ENCODE peak calls at places on chromosomes 4 and X, in seven cellular contexts. G, F, S, D, O, N and A are unnamed samples.

GRCh38 chr4:110120506-110120905 is 77.9 kb downstream of the ELOVL6 start:
- DNase-seq in D (no peak), F (no peak), O (no peak), N (no peak), S (no peak), G (no peak), A (no peak)

GRCh38 chrX:148947399-148948025 is 447.1 kb downstream of the AFF2 start:
- DNase-seq in F (no peak), O (no peak), S (no peak), D (no peak), N (no peak), G (no peak), A (no peak)

GRCh38 chr4:134308910-134309309 is 107.3 kb upstream of the PABPC4L start:
- DNase-seq in D (no peak), G (no peak), S (no peak), F (no peak), O (no peak), N (no peak), A (no peak)

GRCh38 chrX:132488092-132488749 is 617 bp downstream of the MBNL3 start:
- DNase-seq in D (peak; percentile 10), F (no peak), N (no peak), G (peak; percentile 18), S (no peak), O (peak; percentile 33), A (no peak)

GRCh38 chr4:98524271-98524670 is 134.1 kb downstream of the TSPAN5 start:
- DNase-seq in O (no peak), D (no peak), G (no peak), S (no peak), N (no peak), F (no peak), A (no peak)

GRCh38 chr4:103118171-103118570 is 18.5 kb upstream of the BDH2 start:
- DNase-seq in N (no peak), G (no peak), D (peak; percentile 46), S (no peak), F (no peak), O (no peak), A (no peak)

GRCh38 chr4:140188975-140189374 is 35.0 kb upstream of the MAML3 start:
- DNase-seq in O (no peak), D (peak; percentile 64), S (no peak), G (no peak), F (no peak), N (no peak), A (no peak)

GRCh38 chr4:85932371-85933305 is 427.2 kb downstream of the MAPK10 start:
- DNase-seq in O (no peak), D (no peak), F (no peak), S (no peak), N (no peak), G (no peak), A (no peak)

GRCh38 chrX:97563531-97564133 is 679.9 kb downstream of the RPA4 start:
- DNase-seq in N (peak; percentile 0), D (peak; percentile 71), G (peak; percentile 11), F (no peak), O (peak; percentile 41), S (peak; percentile 3), A (no peak)

GRCh38 chr4:28948501-28948900 is 1771.7 kb upstream of the PCDH7 start:
- DNase-seq in G (no peak), S (no peak), F (no peak), O (no peak), N (no peak), D (peak; percentile 49), A (no peak)

GRCh38 chrX:39907964-39908616 is 189.7 kb downstream of the BCOR start:
- DNase-seq in O (peak; percentile 32), S (peak; percentile 80), G (no peak), D (peak; percentile 95), N (no peak), F (peak; percentile 54), A (peak; percentile 87)

GRCh38 chrX:112766774-112767173 is 73.9 kb downstream of the AMOT start:
- DNase-seq in N (no peak), O (no peak), G (no peak), F (no peak), S (no peak), D (no peak), A (no peak)

GRCh38 chrX:38563006-38563405 is 1.7 kb downstream of the TSPAN7 start:
- DNase-seq in N (no peak), S (no peak), G (no peak), D (no peak), F (no peak), O (no peak), A (no peak)